ENCODE peak calls at places on chromosome 21, in nine cellular contexts. M, T, S, K, Z, Q, D, N and F are unnamed samples.
A peak's percentile ranks its signal among the peaks of the same experiment; 100 is the strongest.

GRCh38 chr21:28776251-28776650 is 216.4 kb downstream of the LTN1 start:
- DNase-seq in T (no peak), Q (no peak), K (no peak), M (no peak), S (no peak), D (no peak), N (no peak), Z (no peak), F (no peak)

GRCh38 chr21:42403611-42404231 is at the start of gene UBASH3A:
- DNase-seq in Q (no peak), T (peak; percentile 60), Z (no peak), M (no peak), K (no peak), S (no peak), N (no peak), D (no peak), F (peak; percentile 40)

GRCh38 chr21:45811136-45811535 is 167.6 kb downstream of the PCBP3 start:
- DNase-seq in T (no peak), K (no peak), N (no peak), M (no peak), D (no peak), S (no peak), Z (peak; percentile 7), Q (no peak), F (no peak)

GRCh38 chr21:33185852-33186251 is 43.9 kb upstream of the IFNAR2 start:
- DNase-seq in M (no peak), D (no peak), Q (no peak), Z (no peak), S (no peak), K (no peak), T (no peak), N (no peak), F (no peak)

GRCh38 chr21:36892201-36892600 is 74.3 kb downstream of the HLCS start:
- DNase-seq in M (no peak), N (no peak), Z (no peak), D (no peak), K (no peak), S (no peak), T (no peak), Q (no peak), F (no peak)

GRCh38 chr21:18772404-18772803 is 368.8 kb upstream of the TMPRSS15 start:
- DNase-seq in D (no peak), K (no peak), T (no peak), Z (no peak), N (no peak), M (no peak), S (no peak), Q (no peak), F (no peak)

GRCh38 chr21:27818847-27819246 is 852.0 kb upstream of the ADAMTS5 start:
- DNase-seq in S (no peak), D (no peak), T (no peak), Z (no peak), M (no peak), Q (no peak), K (no peak), N (no peak), F (no peak)

GRCh38 chr21:20618878-20619277 is 379.3 kb upstream of the NCAM2 start:
- DNase-seq in T (no peak), S (no peak), N (no peak), D (no peak), Q (no peak), K (no peak), Z (no peak), M (no peak), F (no peak)

GRCh38 chr21:42369821-42370220 is 3.5 kb upstream of the TFF1 start:
- DNase-seq in Q (peak; percentile 39), D (no peak), K (no peak), Z (no peak), M (no peak), T (no peak), S (no peak), N (no peak), F (peak; percentile 19)

GRCh38 chr21:29332461-29333354 is 34.0 kb downstream of the BACH1 start:
- DNase-seq in N (no peak), Z (no peak), S (no peak), D (no peak), Q (no peak), T (no peak), K (no peak), M (no peak), F (no peak)

GRCh38 chr21:33542640-33543504 is at the start of gene SON:
- DNase-seq in D (peak; percentile 99), Z (peak; percentile 100), S (peak; percentile 98), K (peak; percentile 97), M (peak; percentile 96), N (peak; percentile 98), Q (peak; percentile 99), T (peak; percentile 95), F (peak; percentile 99)

GRCh38 chr21:38505654-38506523 is 7.6 kb upstream of the ERG start:
- DNase-seq in S (no peak), D (peak; percentile 64), M (peak; percentile 42), T (no peak), N (no peak), Q (peak; percentile 53), K (no peak), Z (no peak), F (no peak)
- TF ChIP-seq CTCF in S (peak; percentile 62), D (peak; percentile 76), M (peak; percentile 69), T (peak; percentile 30), N (peak; percentile 41), Q (peak; percentile 83), K (peak; percentile 64), Z (peak; percentile 63), F (peak; percentile 69)

GRCh38 chr21:15250384-15250783 is 185.6 kb upstream of the NRIP1 start:
- DNase-seq in T (no peak), Z (no peak), N (no peak), K (no peak), D (no peak), S (no peak), Q (no peak), M (no peak), F (no peak)

GRCh38 chr21:15243356-15243755 is 178.6 kb upstream of the NRIP1 start:
- DNase-seq in S (no peak), D (no peak), N (no peak), K (no peak), Z (no peak), T (no peak), Q (no peak), M (no peak), F (no peak)

GRCh38 chr21:15242906-15243305 is 178.1 kb upstream of the NRIP1 start:
- DNase-seq in D (no peak), Z (no peak), S (no peak), N (no peak), M (no peak), Q (no peak), K (no peak), T (no peak), F (no peak)

GRCh38 chr21:15249285-15249993 is 184.6 kb upstream of the NRIP1 start:
- DNase-seq in T (no peak), K (no peak), Z (no peak), M (no peak), N (no peak), Q (no peak), S (no peak), D (peak; percentile 20), F (no peak)

GRCh38 chr21:15247613-15248012 is 182.8 kb upstream of the NRIP1 start:
- DNase-seq in K (no peak), Q (no peak), M (no peak), S (no peak), Z (no peak), N (no peak), D (no peak), T (no peak), F (no peak)
- H3K27ac ChIP-seq in K (no peak overlapping the region), Q (no peak overlapping the region), M (no peak overlapping the region), S (no peak overlapping the region), Z (no peak overlapping the region), N (no peak overlapping the region), D (no peak overlapping the region), T (no peak overlapping the region), F (no peak overlapping the region)

GRCh38 chr21:44460441-44460755 is 5.1 kb downstream of the LRRC3 start:
- DNase-seq in Z (no peak), D (no peak), M (no peak), N (no peak), S (no peak), K (no peak), Q (no peak), T (no peak), F (no peak)

GRCh38 chr21:44462834-44463200 is 7.5 kb downstream of the LRRC3 start:
- DNase-seq in Z (peak; percentile 73), Q (no peak), M (no peak), N (no peak), D (no peak), K (no peak), T (no peak), S (no peak), F (no peak)

GRCh38 chr21:44462090-44462833 is 7.0 kb downstream of the LRRC3 start:
- DNase-seq in K (no peak), Z (no peak), S (no peak), T (no peak), Q (no peak), M (no peak), N (no peak), D (no peak), F (peak; percentile 40)

GRCh38 chr21:44461005-44461404 is 5.7 kb downstream of the LRRC3 start:
- DNase-seq in M (no peak), Q (no peak), S (no peak), D (no peak), Z (no peak), K (no peak), N (no peak), T (no peak), F (no peak)

DNA sequence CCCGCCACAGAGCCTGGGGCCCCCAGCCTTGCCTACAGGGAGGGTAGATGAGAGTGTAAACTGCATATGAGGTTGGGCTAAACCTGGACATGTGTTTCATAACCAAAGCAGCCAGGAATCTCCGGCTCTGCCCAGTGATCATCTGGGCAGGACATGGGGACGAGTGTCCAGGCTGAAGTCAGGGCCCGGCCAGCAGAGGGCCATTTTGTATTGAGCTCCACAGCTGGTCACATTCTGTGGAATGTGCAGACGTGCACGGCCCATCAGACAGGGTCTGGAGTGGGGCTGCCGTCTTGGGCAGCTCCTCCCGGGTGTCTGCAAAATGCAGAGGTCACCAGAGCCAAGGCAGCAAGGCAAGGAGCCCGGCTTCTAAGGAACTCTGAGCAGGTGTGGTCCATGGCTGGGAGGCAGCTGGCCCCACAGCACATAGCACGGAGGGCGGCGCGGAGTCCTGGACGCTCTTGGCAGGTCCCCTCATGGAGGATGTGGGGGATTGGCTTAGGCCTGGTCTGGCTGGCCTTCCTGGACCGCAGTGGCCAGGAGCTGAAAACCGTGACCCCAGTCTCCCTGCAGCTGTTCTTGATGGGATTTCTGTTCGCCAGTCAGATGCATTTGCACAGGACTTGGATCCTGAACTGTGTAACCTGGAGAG is 6.3 kb downstream of the LRRC3 start:
- DNase-seq in Z (no peak), S (no peak), T (no peak), D (no peak), K (no peak), M (no peak), Q (peak; percentile 25), N (no peak), F (no peak)
- TF ChIP-seq CTCF in Z (no peak), S (no peak), T (no peak), D (peak; percentile 48), K (no peak), M (no peak), Q (no peak), N (peak; percentile 32), F (peak; percentile 4)

DNA sequence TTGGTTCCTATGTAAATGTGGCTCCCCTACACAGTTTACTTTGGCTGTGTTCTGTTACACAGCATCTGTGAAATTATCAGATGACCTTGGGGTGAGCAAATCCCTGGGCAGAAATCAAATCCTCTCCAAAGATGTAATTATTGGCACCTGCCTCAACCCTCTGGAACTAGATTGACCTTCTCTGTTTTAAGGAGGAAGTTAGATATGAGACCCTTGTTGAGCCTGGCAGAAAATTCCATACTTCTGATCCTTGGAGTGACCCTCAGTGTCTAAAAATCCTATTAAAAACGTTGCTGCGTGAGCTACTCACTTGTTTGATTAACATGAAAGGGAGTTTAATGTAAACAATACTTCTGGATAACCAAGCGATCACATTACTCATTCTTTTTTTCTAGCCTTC is 122.0 kb downstream of the CLIC6 start:
- DNase-seq in T (no peak), K (no peak), N (no peak), Q (no peak), S (no peak), M (no peak), D (no peak), Z (no peak), F (no peak)
- H3K27ac ChIP-seq in T (no peak overlapping the region), K (no peak overlapping the region), N (no peak overlapping the region), Q (no peak overlapping the region), S (no peak overlapping the region), M (no peak overlapping the region), D (no peak overlapping the region), Z (no peak overlapping the region), F (no peak overlapping the region)